ENCODE peak calls at places on chromosomes 4 and X, in four cellular contexts. One of them, this sample, is unnamed.

GRCh38 chr4:24849662-24850280 is 54.4 kb downstream of the SOD3 start:
- DNase-seq in AG10803: peak; percentile 44
- DNase-seq in astrocyte of the cerebellum: no peak
- DNase-seq in LNCaP clone FGC: no peak
- DNase-seq in this sample: no peak

GRCh38 chrX:150575415-150575814 is 7.0 kb downstream of the MTM1 start:
- DNase-seq in LNCaP clone FGC: no peak
- DNase-seq in AG10803: peak; percentile 17
- DNase-seq in astrocyte of the cerebellum: no peak
- DNase-seq in this sample: no peak

GRCh38 chr4:70925899-70926635 is 23.9 kb downstream of the MOB1B start:
- DNase-seq in LNCaP clone FGC: no peak
- DNase-seq in AG10803: no peak
- DNase-seq in astrocyte of the cerebellum: no peak
- DNase-seq in this sample: no peak

GRCh38 chrX:56314334-56314733 is 82.2 kb downstream of the KLF8 start:
- DNase-seq in AG10803: no peak
- DNase-seq in LNCaP clone FGC: no peak
- DNase-seq in astrocyte of the cerebellum: no peak
- DNase-seq in this sample: no peak

GRCh38 chrX:46788902-46789301 is 30.0 kb upstream of the SLC9A7 start:
- DNase-seq in astrocyte of the cerebellum: no peak
- DNase-seq in AG10803: peak; percentile 78
- DNase-seq in LNCaP clone FGC: no peak
- DNase-seq in this sample: no peak

GRCh38 chrX:40434947-40435346 is 145.8 kb upstream of the ATP6AP2 start:
- DNase-seq in AG10803: peak; percentile 62
- DNase-seq in astrocyte of the cerebellum: no peak
- DNase-seq in LNCaP clone FGC: no peak
- DNase-seq in this sample: peak; percentile 12

GRCh38 chrX:22818061-22818460 is 181.7 kb upstream of the DDX53 start:
- DNase-seq in AG10803: no peak
- DNase-seq in astrocyte of the cerebellum: peak; percentile 4
- DNase-seq in LNCaP clone FGC: no peak
- DNase-seq in this sample: no peak

GRCh38 chr4:169626328-169627282 is 6.2 kb downstream of the CLCN3 start:
- DNase-seq in LNCaP clone FGC: no peak
- DNase-seq in astrocyte of the cerebellum: no peak
- DNase-seq in AG10803: no peak
- DNase-seq in this sample: no peak

GRCh38 chrX:149469406-149469805 is 35.7 kb downstream of the IDS start:
- DNase-seq in AG10803: no peak
- DNase-seq in LNCaP clone FGC: no peak
- DNase-seq in astrocyte of the cerebellum: no peak
- DNase-seq in this sample: no peak

GRCh38 chrX:110026099-110026844 is 23.4 kb downstream of the TMEM164 start:
- DNase-seq in astrocyte of the cerebellum: no peak
- DNase-seq in LNCaP clone FGC: no peak
- DNase-seq in AG10803: peak; percentile 21
- DNase-seq in this sample: no peak

GRCh38 chrX:47228550-47229270 is 4.1 kb upstream of the USP11 start:
- DNase-seq in astrocyte of the cerebellum: no peak
- DNase-seq in AG10803: no peak
- DNase-seq in LNCaP clone FGC: no peak
- DNase-seq in this sample: no peak

GRCh38 chr4:15396157-15396800 is 31.6 kb upstream of the C1QTNF7 start:
- DNase-seq in astrocyte of the cerebellum: peak; percentile 16
- DNase-seq in LNCaP clone FGC: no peak
- DNase-seq in AG10803: peak; percentile 42
- DNase-seq in this sample: no peak

GRCh38 chrX:108384783-108385182 is 53.4 kb downstream of the COL4A6 start:
- DNase-seq in AG10803: no peak
- DNase-seq in LNCaP clone FGC: no peak
- DNase-seq in astrocyte of the cerebellum: no peak
- DNase-seq in this sample: no peak

GRCh38 chr4:145732895-145733880 is 53.2 kb downstream of the C4orf51 start:
- DNase-seq in astrocyte of the cerebellum: peak; percentile 80
- DNase-seq in AG10803: peak; percentile 96
- DNase-seq in LNCaP clone FGC: no peak
- DNase-seq in this sample: peak; percentile 76

GRCh38 chr4:6568689-6569332 is 6.2 kb upstream of the MAN2B2 start:
- DNase-seq in astrocyte of the cerebellum: peak; percentile 42
- DNase-seq in AG10803: peak; percentile 64
- DNase-seq in LNCaP clone FGC: no peak
- DNase-seq in this sample: no peak

GRCh38 chr4:162229670-162230069 is 65.9 kb upstream of the FSTL5 start:
- DNase-seq in LNCaP clone FGC: no peak
- DNase-seq in AG10803: no peak
- DNase-seq in astrocyte of the cerebellum: no peak
- DNase-seq in this sample: no peak

GRCh38 chr4:22962186-22962786 is 269.5 kb downstream of the GBA3 start:
- DNase-seq in AG10803: peak; percentile 40
- DNase-seq in astrocyte of the cerebellum: peak; percentile 36
- DNase-seq in LNCaP clone FGC: no peak
- DNase-seq in this sample: no peak

DNA sequence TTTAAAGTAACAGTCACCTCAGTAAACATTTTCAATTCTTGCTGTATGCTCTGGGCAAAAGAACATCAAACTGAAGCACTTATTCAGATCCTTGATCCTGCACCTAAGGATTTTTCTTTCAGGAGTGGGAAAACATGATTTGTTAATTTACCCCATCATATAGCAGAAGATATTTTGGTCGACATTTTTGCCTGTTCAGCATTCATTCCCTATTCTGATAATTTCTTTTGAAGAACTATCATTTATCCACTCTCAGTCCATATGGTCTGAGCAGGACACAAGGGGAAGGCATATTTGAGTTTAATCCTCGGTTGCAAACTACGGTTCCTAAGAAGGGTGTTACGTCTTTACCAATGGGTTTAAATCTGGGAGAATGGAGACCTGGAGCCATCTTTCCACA is 1.2 kb upstream of the CLOCK start:
- DNase-seq in AG10803: no peak
- DNase-seq in astrocyte of the cerebellum: no peak
- DNase-seq in LNCaP clone FGC: no peak
- DNase-seq in this sample: no peak
- H3K4me3 ChIP-seq in AG10803: peak overlapping the region; percentile 85
- H3K4me3 ChIP-seq in astrocyte of the cerebellum: peak overlapping the region; percentile 69
- H3K4me3 ChIP-seq in LNCaP clone FGC: peak overlapping the region; percentile 81
- H3K4me3 ChIP-seq in this sample: peak overlapping the region; percentile 75

GRCh38 chr4:153789741-153790651 is 1.1 kb upstream of the SFRP2 start:
- DNase-seq in AG10803: peak; percentile 23
- DNase-seq in LNCaP clone FGC: no peak
- DNase-seq in astrocyte of the cerebellum: no peak
- DNase-seq in this sample: no peak
- H3K4me3 ChIP-seq in AG10803: no peak overlapping the region
- H3K4me3 ChIP-seq in LNCaP clone FGC: no peak overlapping the region
- H3K4me3 ChIP-seq in astrocyte of the cerebellum: peak overlapping the region; percentile 38
- H3K4me3 ChIP-seq in this sample: no peak overlapping the region

GRCh38 chr4:41880840-41881831 is 54.1 kb upstream of the TMEM33 start:
- DNase-seq in LNCaP clone FGC: no peak
- DNase-seq in AG10803: no peak
- DNase-seq in astrocyte of the cerebellum: no peak
- DNase-seq in this sample: no peak
- H3K4me3 ChIP-seq in LNCaP clone FGC: no peak overlapping the region
- H3K4me3 ChIP-seq in AG10803: peak overlapping the region; percentile 22
- H3K4me3 ChIP-seq in astrocyte of the cerebellum: peak overlapping the region; percentile 29
- H3K4me3 ChIP-seq in this sample: no peak overlapping the region

DNA sequence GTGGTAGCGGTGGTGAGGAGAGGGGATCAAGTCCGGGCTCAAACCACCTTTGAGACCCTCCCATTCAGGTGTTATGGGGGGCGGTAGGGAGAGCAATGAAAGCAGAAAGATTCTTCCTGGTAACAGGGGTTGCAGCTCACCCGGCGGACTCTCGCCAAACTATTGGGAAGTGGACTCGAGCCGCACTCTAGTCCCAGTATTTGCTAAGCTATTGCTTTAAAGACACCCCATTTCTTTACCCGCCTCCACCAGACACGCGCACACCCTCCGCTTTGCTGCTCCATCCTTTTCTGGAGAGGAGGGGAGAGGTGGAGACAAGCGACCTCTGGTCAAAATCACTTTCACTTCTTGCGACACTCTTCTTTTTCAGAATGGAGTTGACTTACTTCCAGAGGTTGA is 625 bp upstream of the GABRA4 start:
- DNase-seq in LNCaP clone FGC: no peak
- DNase-seq in AG10803: no peak
- DNase-seq in astrocyte of the cerebellum: no peak
- DNase-seq in this sample: no peak
- H3K4me3 ChIP-seq in LNCaP clone FGC: no peak overlapping the region
- H3K4me3 ChIP-seq in AG10803: no peak overlapping the region
- H3K4me3 ChIP-seq in astrocyte of the cerebellum: peak overlapping the region; percentile 61
- H3K4me3 ChIP-seq in this sample: no peak overlapping the region

DNA sequence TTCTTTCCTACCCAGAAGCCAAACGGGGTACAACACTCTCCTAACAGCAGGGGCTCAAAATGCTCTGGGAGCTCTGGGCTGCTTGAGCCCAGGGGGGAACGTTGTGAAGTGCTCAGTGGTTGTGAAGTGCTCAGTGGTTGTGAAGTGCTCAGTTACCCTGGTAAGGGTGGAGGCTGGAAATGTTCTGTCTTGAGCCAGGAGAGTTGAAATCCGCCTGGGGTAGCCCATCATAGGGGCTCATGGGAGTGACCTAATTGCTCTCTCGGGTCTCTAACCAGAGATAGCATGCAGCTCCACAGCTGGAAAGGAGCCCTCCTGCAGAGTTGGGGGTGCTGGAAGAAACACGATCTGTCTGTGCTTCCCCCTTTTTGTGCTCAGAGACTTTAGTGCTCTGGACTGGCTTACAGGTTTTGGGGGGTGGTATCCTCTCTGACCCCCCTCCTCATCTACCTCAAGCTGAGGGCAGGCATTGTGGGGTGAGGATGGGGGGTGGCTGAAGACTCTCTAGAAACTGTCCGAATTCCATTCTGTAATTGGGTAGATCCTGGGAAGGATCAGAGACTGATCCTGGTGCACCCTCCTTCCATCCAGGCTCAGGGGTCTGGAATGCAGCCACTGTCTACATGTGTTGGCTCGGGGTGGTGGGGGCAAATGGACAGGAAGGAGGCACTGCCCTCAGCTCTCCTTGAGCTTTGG is 2.7 kb downstream of the EFNB1 start:
- DNase-seq in LNCaP clone FGC: no peak
- DNase-seq in astrocyte of the cerebellum: no peak
- DNase-seq in AG10803: no peak
- DNase-seq in this sample: no peak
- H3K4me3 ChIP-seq in LNCaP clone FGC: no peak overlapping the region
- H3K4me3 ChIP-seq in astrocyte of the cerebellum: peak overlapping the region; percentile 69
- H3K4me3 ChIP-seq in AG10803: peak overlapping the region; percentile 68
- H3K4me3 ChIP-seq in this sample: peak overlapping the region; percentile 70

DNA sequence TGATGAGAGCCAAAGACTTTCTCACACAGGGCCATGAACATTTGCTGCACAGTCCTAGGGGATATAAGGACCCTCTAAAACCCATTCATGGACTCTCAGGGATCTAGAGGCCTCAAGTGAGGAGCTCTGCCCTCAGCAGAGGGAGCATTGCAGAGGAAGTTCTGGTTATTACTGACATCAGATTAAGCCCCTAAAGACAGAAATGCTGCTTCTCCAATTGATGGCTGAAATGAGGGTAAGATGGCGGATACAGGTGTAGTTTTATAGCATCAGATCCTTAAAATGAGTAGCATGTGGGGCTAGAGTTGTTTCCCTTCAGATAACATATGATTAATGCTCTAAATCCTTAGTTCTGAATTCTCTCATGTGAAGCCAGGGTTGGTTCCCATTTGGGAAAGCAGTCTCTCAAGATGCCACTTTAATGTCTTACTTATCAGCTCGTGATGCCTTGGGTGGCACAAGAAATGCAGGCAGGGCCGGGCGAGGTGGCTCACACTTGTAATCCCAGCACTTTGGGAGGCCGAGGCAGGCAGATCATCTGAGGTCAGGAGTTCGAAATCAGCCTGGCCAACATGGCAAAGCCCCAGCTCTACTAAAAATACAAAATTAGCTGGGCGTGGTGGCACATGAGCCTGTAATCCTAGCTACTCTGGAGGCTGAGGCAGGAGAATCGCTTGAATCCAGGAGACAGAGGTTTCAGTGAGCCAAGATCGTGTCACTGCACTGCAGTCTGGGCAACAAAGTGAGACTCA is 7.9 kb downstream of the RHOH start:
- DNase-seq in astrocyte of the cerebellum: no peak
- DNase-seq in LNCaP clone FGC: no peak
- DNase-seq in AG10803: no peak
- DNase-seq in this sample: no peak
- H3K4me3 ChIP-seq in astrocyte of the cerebellum: no peak overlapping the region
- H3K4me3 ChIP-seq in LNCaP clone FGC: no peak overlapping the region
- H3K4me3 ChIP-seq in AG10803: no peak overlapping the region
- H3K4me3 ChIP-seq in this sample: no peak overlapping the region

DNA sequence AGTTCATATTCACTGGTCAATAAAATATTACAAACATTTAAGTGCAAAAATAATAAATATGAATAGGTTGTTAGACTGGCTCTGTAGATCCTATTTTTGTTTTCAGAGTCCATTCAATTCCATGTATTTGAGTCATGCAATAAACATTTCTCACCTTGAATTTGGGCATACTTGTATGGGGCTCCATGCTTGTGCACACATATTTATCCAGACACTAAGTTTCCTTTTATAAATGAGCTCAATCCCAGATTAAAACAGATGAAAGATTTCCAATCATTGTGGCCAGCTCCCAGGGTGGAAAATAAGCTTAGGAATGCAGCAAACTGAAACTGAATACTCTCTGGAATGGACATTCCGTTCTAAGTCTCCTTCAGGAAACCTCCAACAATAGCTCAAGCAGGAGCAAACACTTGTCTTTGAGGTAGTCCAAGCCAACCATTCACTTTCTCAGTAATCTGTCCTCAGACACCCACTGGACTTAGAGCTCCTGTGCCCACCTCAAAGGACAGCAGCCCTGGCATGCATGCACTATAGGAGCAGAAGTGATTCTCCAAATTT is 16.4 kb downstream of the DMD start:
- DNase-seq in astrocyte of the cerebellum: peak; percentile 12
- DNase-seq in LNCaP clone FGC: no peak
- DNase-seq in AG10803: no peak
- DNase-seq in this sample: no peak
- H3K4me3 ChIP-seq in astrocyte of the cerebellum: no peak overlapping the region
- H3K4me3 ChIP-seq in LNCaP clone FGC: no peak overlapping the region
- H3K4me3 ChIP-seq in AG10803: no peak overlapping the region
- H3K4me3 ChIP-seq in this sample: no peak overlapping the region

This sample was measured in HFF-Myc.